ENCODE peak calls at places on chromosomes 13 and 19, in six cellular contexts. D is IMR-90, B is HepG2, X is SK-N-SH, C is K562, S is GM12878. W is an unnamed sample.

GRCh38 chr19:44582581-44583265 is 30.6 kb upstream of the IGSF23 start:
- DNase-seq in X (peak), S (no peak), D (no peak), B (no peak), C (peak), W (peak)

GRCh38 chr19:3125900-3126524 is 9.8 kb upstream of the GNA15 start:
- DNase-seq in B (peak), X (peak), S (no peak), C (peak), D (no peak), W (peak)

GRCh38 chr13:39012608-39013007 is 22.0 kb upstream of the STOML3 start:
- DNase-seq in C (no peak), D (no peak), X (peak), B (no peak), S (no peak), W (no peak)

GRCh38 chr13:94210826-94211225 is 268.7 kb downstream of the DCT start:
- DNase-seq in D (no peak), X (no peak), B (no peak), S (no peak), C (no peak), W (no peak)

GRCh38 chr19:16886305-16886880 is 2.4 kb upstream of the F2RL3 start:
- DNase-seq in B (peak), S (no peak), C (peak), D (peak), X (no peak), W (no peak)

GRCh38 chr19:15178629-15179308 is 22.0 kb downstream of the NOTCH3 start:
- DNase-seq in B (no peak), X (no peak), S (no peak), C (peak), D (no peak), W (no peak)

GRCh38 chr19:3411636-3412035 is 45.3 kb downstream of the NFIC start:
- DNase-seq in C (no peak), B (peak), S (no peak), X (no peak), D (no peak), W (no peak)

GRCh38 chr13:51801631-51802099 is 2.3 kb downstream of the DHRS12 start:
- DNase-seq in B (no peak), X (peak), C (no peak), S (no peak), D (no peak), W (peak)

GRCh38 chr19:3279306-3279705 is 54.8 kb downstream of the CELF5 start:
- DNase-seq in B (no peak), X (no peak), S (no peak), D (no peak), C (no peak), W (no peak)

GRCh38 chr19:56612737-56613136 is 17.6 kb downstream of the ZNF71 start:
- DNase-seq in B (no peak), C (no peak), S (no peak), X (no peak), D (no peak), W (no peak)

GRCh38 chr19:35446194-35446593 is 1.9 kb upstream of the FFAR2 start:
- DNase-seq in B (no peak), C (no peak), X (no peak), D (no peak), S (no peak), W (no peak)

GRCh38 chr13:43567608-43568007 is 219.2 kb downstream of the ENOX1 start:
- DNase-seq in X (no peak), D (peak), B (no peak), C (no peak), S (no peak), W (peak)

GRCh38 chr13:39353988-39354387 is 249.0 kb downstream of the LHFPL6 start:
- DNase-seq in B (no peak), D (peak), S (no peak), C (no peak), X (no peak), W (no peak)

GRCh38 chr19:12685831-12686230 is 2.0 kb upstream of the GNG14 start:
- DNase-seq in B (no peak), X (no peak), S (no peak), C (no peak), D (no peak), W (no peak)

GRCh38 chr13:66543780-66544179 is 686.4 kb downstream of the PCDH9 start:
- DNase-seq in D (no peak), B (no peak), S (no peak), C (no peak), X (no peak), W (peak)

GRCh38 chr13:48562296-48563066 is 29.6 kb upstream of the RCBTB2 start:
- DNase-seq in C (peak), S (peak), X (no peak), B (no peak), D (no peak), W (no peak)

GRCh38 chr19:3479819-3480215 is 508 bp downstream of the SMIM24 start:
- DNase-seq in C (peak), X (peak), B (no peak), D (no peak), S (no peak), W (no peak)

GRCh38 chr13:49976314-49977258 is 20.3 kb upstream of the TRIM13 start:
- DNase-seq in C (peak), S (peak), D (peak), X (peak), B (peak), W (peak)

GRCh38 chr19:49581007-49581508 is at the start of gene PRRG2:
- DNase-seq in B (no peak), C (no peak), D (no peak), S (no peak), X (no peak), W (no peak)

GRCh38 chr19:10517361-10517759 is at the start of gene S1PR5:
- DNase-seq in X (peak), S (no peak), C (peak), B (no peak), D (no peak), W (peak)

GRCh38 chr19:16561382-16561781 is 10.8 kb downstream of the SLC35E1 start:
- DNase-seq in B (no peak), C (no peak), S (no peak), D (no peak), X (no peak), W (no peak)

GRCh38 chr13:94073006-94073744 is 406.3 kb downstream of the DCT start:
- DNase-seq in C (no peak), D (peak), B (no peak), S (no peak), X (no peak), W (no peak)

GRCh38 chr13:101144808-101145419 is 271.4 kb downstream of the NALCN start:
- DNase-seq in S (peak), X (peak), D (peak), B (peak), C (peak), W (peak)

GRCh38 chr19:16367269-16367683 is 42.6 kb downstream of the KLF2 start:
- DNase-seq in X (no peak), C (no peak), B (no peak), D (no peak), S (peak), W (no peak)

GRCh38 chr19:11138659-11139526 is 16.7 kb downstream of the SPC24 start:
- DNase-seq in B (peak), X (peak), D (peak), S (no peak), C (peak), W (peak)

GRCh38 chr19:18419195-18419698 is at the start of gene SSBP4:
- DNase-seq in C (peak), D (peak), X (peak), S (no peak), B (peak), W (peak)

GRCh38 chr19:4375164-4375619 is 25.2 kb downstream of the SH3GL1 start:
- DNase-seq in D (no peak), S (no peak), C (peak), X (peak), B (peak), W (no peak)

GRCh38 chr19:1654178-1654792 is 1.9 kb upstream of the TCF3 start:
- DNase-seq in C (no peak), B (no peak), D (no peak), X (no peak), S (no peak), W (no peak)

GRCh38 chr19:28444371-28444770 is 768.6 kb downstream of the UQCRFS1 start:
- DNase-seq in B (no peak), C (no peak), X (no peak), D (no peak), S (no peak), W (no peak)

GRCh38 chr13:35489050-35489449 is 12.6 kb upstream of the MAB21L1 start:
- DNase-seq in C (no peak), S (no peak), D (no peak), X (no peak), B (no peak), W (no peak)

GRCh38 chr13:92842145-92842544 is 384.5 kb upstream of the GPC6 start:
- DNase-seq in C (no peak), X (no peak), S (no peak), B (no peak), D (peak), W (no peak)

GRCh38 chr13:79070343-79070974 is 335.6 kb downstream of the RBM26 start:
- DNase-seq in D (no peak), B (no peak), C (no peak), X (no peak), S (peak), W (no peak)

GRCh38 chr13:34900288-34900739 is 41.8 kb upstream of the NBEA start:
- DNase-seq in B (no peak), D (no peak), X (no peak), C (no peak), S (no peak), W (no peak)

GRCh38 chr19:7618366-7618765 is 11.0 kb downstream of the XAB2 start:
- DNase-seq in S (no peak), X (peak), D (no peak), C (peak), B (peak), W (peak)

GRCh38 chr13:33692531-33692930 is 125.4 kb upstream of the RFC3 start:
- DNase-seq in X (no peak), S (no peak), B (no peak), C (no peak), D (no peak), W (no peak)

GRCh38 chr19:10006335-10006708 is 4.0 kb downstream of the COL5A3 start:
- DNase-seq in B (no peak), C (no peak), S (no peak), X (no peak), D (peak), W (no peak)

GRCh38 chr19:43997631-43998290 is 5.0 kb upstream of the ZNF230 start:
- DNase-seq in C (peak), X (no peak), D (peak), B (no peak), S (no peak), W (no peak)

GRCh38 chr19:38032951-38033350 is 125.9 kb downstream of the SIPA1L3 start:
- DNase-seq in X (no peak), C (no peak), D (no peak), S (no peak), B (no peak), W (no peak)

GRCh38 chr13:100394005-100394695 is 194.4 kb downstream of the GGACT start:
- DNase-seq in X (peak), B (no peak), D (peak), S (peak), C (peak), W (peak)

GRCh38 chr13:109784590-109785140 is 1.7 kb downstream of the IRS2 start:
- DNase-seq in X (peak), S (no peak), B (no peak), D (peak), C (no peak), W (no peak)
- TF ChIP-seq SMC3 in X (peak), S (no peak), B (no peak), D (peak), C (no peak), W (peak)

DNA sequence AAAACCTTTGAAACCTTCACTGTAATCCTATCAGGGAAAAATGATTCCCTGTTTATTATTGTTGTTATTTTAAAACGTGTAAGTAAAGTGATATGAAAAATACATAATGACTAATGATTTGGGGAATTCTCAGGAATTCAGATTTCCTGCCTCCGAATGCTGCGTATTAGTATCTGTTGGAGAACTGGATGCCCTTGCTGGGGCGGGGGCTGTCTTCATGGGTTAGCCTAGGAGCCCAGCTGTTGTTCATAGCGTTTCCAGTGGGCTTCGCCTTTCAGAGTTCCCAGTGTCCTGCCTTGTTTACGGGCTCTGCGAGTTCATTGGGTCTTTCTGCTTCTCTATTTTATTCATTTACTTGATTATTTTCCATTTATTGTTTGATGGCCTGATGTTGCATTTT is 18.4 kb downstream of the NAXD start:
- DNase-seq in X (no peak), C (no peak), B (no peak), S (no peak), D (no peak), W (no peak)
- TF ChIP-seq SMC3 in X (no peak), C (no peak), B (no peak), S (no peak), D (no peak), W (no peak)

GRCh38 chr19:46830864-46831263 is 19.8 kb downstream of the AP2S1 start:
- DNase-seq in D (peak), B (no peak), X (no peak), S (no peak), C (no peak), W (no peak)

GRCh38 chr19:46834984-46835383 is 15.7 kb downstream of the AP2S1 start:
- DNase-seq in X (no peak), B (no peak), C (no peak), S (no peak), D (no peak), W (no peak)

GRCh38 chr19:46839752-46840151 is 10.9 kb downstream of the AP2S1 start:
- DNase-seq in D (no peak), S (no peak), B (no peak), C (no peak), X (peak), W (no peak)

GRCh38 chr19:46838160-46838559 is 12.5 kb downstream of the AP2S1 start:
- DNase-seq in S (no peak), D (no peak), C (no peak), B (no peak), X (peak), W (no peak)

GRCh38 chr19:46834121-46834520 is 16.5 kb downstream of the AP2S1 start:
- DNase-seq in X (peak), D (no peak), C (no peak), B (no peak), S (no peak), W (no peak)
- TF ChIP-seq SMC3 in X (no peak), D (no peak), C (no peak), B (no peak), S (no peak), W (no peak)

DNA sequence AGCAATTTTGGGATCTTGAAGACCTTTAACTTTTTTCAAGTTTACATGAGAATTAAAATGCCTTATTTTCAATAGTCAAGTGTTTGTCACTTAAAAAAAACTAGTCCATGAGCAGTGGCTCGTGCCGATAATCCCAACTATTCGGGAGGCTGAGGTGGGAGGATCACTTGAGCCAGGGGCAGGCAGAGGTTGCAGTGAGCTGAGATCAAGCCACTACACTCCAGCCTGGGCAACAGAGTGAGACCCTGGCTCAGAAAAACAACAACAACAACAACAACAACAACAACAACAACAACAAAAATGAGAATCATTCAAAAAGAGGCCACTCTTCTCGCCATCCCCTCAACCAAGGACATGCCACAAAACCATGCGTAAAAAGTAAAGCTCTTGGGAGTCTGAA is 5.7 kb downstream of the FOXO1 start:
- DNase-seq in C (no peak), X (no peak), B (no peak), D (no peak), S (no peak), W (no peak)
- TF ChIP-seq SMC3 in C (no peak), X (no peak), B (no peak), D (no peak), S (no peak), W (no peak)

GRCh38 chr13:110381029-110381360 is 73.9 kb downstream of the COL4A2 start:
- DNase-seq in S (no peak), C (no peak), B (no peak), X (no peak), D (no peak), W (no peak)

GRCh38 chr13:110380359-110381028 is 73.4 kb downstream of the COL4A2 start:
- DNase-seq in C (no peak), D (peak), B (no peak), X (no peak), S (no peak), W (peak)

GRCh38 chr13:110382830-110383229 is 75.7 kb downstream of the COL4A2 start:
- DNase-seq in C (no peak), X (no peak), S (no peak), D (no peak), B (no peak), W (no peak)

GRCh38 chr13:110379905-110380341 is 72.8 kb downstream of the COL4A2 start:
- DNase-seq in C (no peak), B (no peak), X (no peak), S (no peak), D (peak), W (peak)

GRCh38 chr13:110382229-110382628 is 75.1 kb downstream of the COL4A2 start:
- DNase-seq in B (no peak), C (no peak), D (peak), X (no peak), S (no peak), W (no peak)
- TF ChIP-seq SMC3 in B (no peak), C (no peak), D (no peak), X (no peak), S (no peak), W (no peak)

DNA sequence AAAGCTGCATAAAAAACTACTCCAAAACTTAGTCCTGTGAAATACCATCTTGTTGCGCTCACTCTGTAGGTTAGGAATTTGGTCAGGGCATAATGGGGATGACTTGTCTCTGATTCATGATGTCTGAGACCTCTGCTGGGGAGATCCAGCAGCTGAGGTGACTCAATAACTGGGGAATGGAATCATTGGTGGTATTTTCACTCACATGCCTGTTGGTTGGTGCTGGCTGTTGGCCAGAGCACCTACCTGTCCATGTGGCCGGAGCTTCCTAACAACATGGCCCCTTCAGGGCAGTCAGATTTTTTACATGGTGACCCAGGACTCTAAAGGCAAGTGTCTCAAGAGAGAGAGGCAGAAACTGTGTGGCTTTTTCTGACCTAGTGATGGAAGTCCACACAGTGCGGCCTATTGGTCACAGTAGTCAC is 7.4 kb upstream of the ESD start:
- DNase-seq in D (peak), X (no peak), B (peak), C (no peak), S (no peak), W (peak)
- TF ChIP-seq SMC3 in D (no peak), X (no peak), B (no peak), C (no peak), S (no peak), W (no peak)

GRCh38 chr13:65470781-65471180 is 1759.4 kb downstream of the PCDH9 start:
- DNase-seq in D (peak), B (no peak), S (no peak), C (no peak), X (no peak), W (no peak)
- TF ChIP-seq SMC3 in D (no peak), B (no peak), S (no peak), C (no peak), X (no peak), W (no peak)

GRCh38 chr13:24161010-24161775 is 673 bp downstream of the SPATA13 start:
- DNase-seq in S (no peak), C (no peak), D (no peak), X (peak), B (peak), W (no peak)
- TF ChIP-seq SMC3 in S (no peak), C (no peak), D (no peak), X (no peak), B (no peak), W (no peak)

GRCh38 chr19:39155741-39156140 is 30.2 kb downstream of the PAK4 start:
- DNase-seq in B (no peak), S (no peak), C (no peak), D (no peak), X (no peak), W (no peak)

GRCh38 chr19:39156230-39156890 is 30.8 kb downstream of the PAK4 start:
- DNase-seq in X (no peak), D (peak), C (peak), S (no peak), B (no peak), W (no peak)

GRCh38 chr19:39154084-39154625 is 28.6 kb downstream of the PAK4 start:
- DNase-seq in B (no peak), X (no peak), D (no peak), C (no peak), S (no peak), W (no peak)

GRCh38 chr19:39155114-39155700 is 29.6 kb downstream of the PAK4 start:
- DNase-seq in X (no peak), S (no peak), D (no peak), C (no peak), B (no peak), W (no peak)

GRCh38 chr19:39154626-39155100 is 29.1 kb downstream of the PAK4 start:
- DNase-seq in B (no peak), S (no peak), X (peak), D (no peak), C (peak), W (peak)
- TF ChIP-seq SMC3 in B (no peak), S (no peak), X (no peak), D (no peak), C (no peak), W (no peak)

GRCh38 chr19:39833160-39833463 is 850 bp downstream of the DYRK1B start:
- DNase-seq in B (no peak), D (no peak), S (no peak), C (no peak), X (no peak), W (no peak)

GRCh38 chr19:39831679-39832078 is 2.3 kb downstream of the DYRK1B start:
- DNase-seq in D (no peak), B (no peak), S (no peak), C (no peak), X (no peak), W (no peak)

GRCh38 chr19:39833464-39834286 is at the start of gene DYRK1B:
- DNase-seq in C (peak), S (peak), B (no peak), D (peak), X (peak), W (peak)

GRCh38 chr19:39830847-39831246 is 3.1 kb downstream of the DYRK1B start:
- DNase-seq in D (no peak), C (no peak), S (no peak), X (no peak), B (no peak), W (no peak)

GRCh38 chr19:39832341-39833083 is 1.4 kb downstream of the DYRK1B start:
- DNase-seq in C (no peak), B (no peak), D (no peak), S (no peak), X (no peak), W (no peak)
- TF ChIP-seq SMC3 in C (no peak), B (no peak), D (no peak), S (no peak), X (no peak), W (no peak)

W was measured in A549.